ENCODE peak calls at places on chromosomes 13 and 19, in four cellular contexts. V, E, Q and X are unnamed samples.

GRCh38 chr13:110680852-110681251 is 25.1 kb downstream of the CARS2 start:
- DNase-seq in V (no peak), Q (no peak), E (peak), X (peak)

GRCh38 chr13:51240888-51241475 is 18.8 kb downstream of the FAM124A start:
- DNase-seq in E (no peak), V (no peak), Q (no peak), X (no peak)

GRCh38 chr13:110305949-110306339 is 1.0 kb downstream of the COL4A1 start:
- DNase-seq in Q (no peak), E (no peak), V (no peak), X (no peak)

GRCh38 chr13:40992678-40993077 is 26.4 kb downstream of the ELF1 start:
- DNase-seq in Q (no peak), E (no peak), V (no peak), X (no peak)

GRCh38 chr19:10001899-10002298 is 8.4 kb downstream of the COL5A3 start:
- DNase-seq in Q (no peak), E (peak), V (peak), X (no peak)

GRCh38 chr13:45807520-45808099 is 43.9 kb downstream of the SIAH3 start:
- DNase-seq in Q (peak), V (no peak), E (peak), X (no peak)

GRCh38 chr19:576768-577438 is 4.5 kb downstream of the BSG start:
- DNase-seq in E (no peak), V (no peak), Q (no peak), X (no peak)

GRCh38 chr13:85170372-85170771 is 628.8 kb downstream of the SLITRK6 start:
- DNase-seq in E (no peak), Q (no peak), V (no peak), X (no peak)

GRCh38 chr19:50568321-50569022 is at the start of gene LRRC4B:
- DNase-seq in Q (no peak), E (peak), V (no peak), X (no peak)

GRCh38 chr13:71587778-71588177 is 279.2 kb downstream of the DACH1 start:
- DNase-seq in V (no peak), E (no peak), Q (no peak), X (no peak)

GRCh38 chr13:38630780-38631179 is 56.1 kb upstream of the FREM2 start:
- DNase-seq in V (no peak), Q (no peak), E (no peak), X (no peak)

GRCh38 chr13:45341799-45342584 is 1.0 kb upstream of the TPT1 start:
- DNase-seq in Q (no peak), E (no peak), V (peak), X (no peak)

GRCh38 chr13:93637852-93638251 is 411.2 kb downstream of the GPC6 start:
- DNase-seq in Q (no peak), V (no peak), E (no peak), X (no peak)

GRCh38 chr19:45496349-45496953 is 396 bp downstream of the RTN2 start:
- DNase-seq in V (no peak), Q (no peak), E (peak), X (no peak)

GRCh38 chr19:34767967-34768366 is 5.0 kb downstream of the ZNF599 start:
- DNase-seq in V (no peak), Q (no peak), E (no peak), X (no peak)

GRCh38 chr13:100478107-100478809 is 110.3 kb downstream of the GGACT start:
- DNase-seq in V (no peak), E (no peak), Q (no peak), X (no peak)

GRCh38 chr13:40315416-40316064 is 350.9 kb downstream of the FOXO1 start:
- DNase-seq in E (no peak), V (no peak), Q (no peak), X (no peak)

GRCh38 chr19:18612051-18612771 is 459 bp upstream of the TMEM59L start:
- DNase-seq in V (no peak), Q (no peak), E (no peak), X (no peak)

GRCh38 chr19:4077011-4077382 is 10.3 kb upstream of the ZBTB7A start:
- DNase-seq in E (no peak), Q (no peak), V (no peak), X (no peak)

GRCh38 chr13:65307056-65307455 is 1923.1 kb downstream of the PCDH9 start:
- DNase-seq in E (no peak), Q (no peak), V (no peak), X (no peak)
- TF ChIP-seq POLR2AphosphoS5 in E (no peak), Q (no peak), V (no peak), X (no peak)

DNA sequence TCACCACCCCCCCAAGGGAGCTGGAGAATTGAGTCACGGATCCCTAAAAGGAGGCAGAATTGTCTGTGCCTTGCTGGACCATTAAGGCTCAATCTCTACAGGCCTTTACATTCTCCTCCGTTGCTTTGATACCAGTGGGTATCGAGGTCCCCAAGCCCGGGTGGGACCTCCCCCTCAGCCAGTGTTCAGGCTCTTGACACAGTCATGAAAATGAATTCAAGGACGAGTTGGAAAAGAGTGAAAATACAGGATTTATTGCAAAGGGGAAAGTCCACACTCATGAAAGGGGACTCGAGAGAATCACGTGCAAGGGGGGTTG is 5.6 kb downstream of the PPP1R15A start:
- DNase-seq in E (peak), V (no peak), Q (no peak), X (no peak)
- TF ChIP-seq POLR2AphosphoS5 in E (peak), V (no peak), Q (no peak), X (no peak)

GRCh38 chr13:20967340-20967739 is 64.8 kb upstream of the XPO4 start:
- DNase-seq in Q (no peak), V (no peak), E (no peak), X (no peak)
- TF ChIP-seq POLR2AphosphoS5 in Q (no peak), V (no peak), E (no peak), X (no peak)

GRCh38 chr13:113456116-113456702 is 2.9 kb upstream of the ADPRHL1 start:
- DNase-seq in V (no peak), E (no peak), Q (no peak), X (no peak)

GRCh38 chr13:113453962-113454361 is 674 bp upstream of the ADPRHL1 start:
- DNase-seq in V (no peak), Q (no peak), E (no peak), X (no peak)

GRCh38 chr13:113457510-113457909 is 4.2 kb upstream of the ADPRHL1 start:
- DNase-seq in V (no peak), Q (no peak), E (no peak), X (no peak)

GRCh38 chr13:113454936-113455335 is 1.6 kb upstream of the ADPRHL1 start:
- DNase-seq in Q (no peak), E (no peak), V (no peak), X (no peak)

GRCh38 chr13:113455384-113455783 is 2.1 kb upstream of the ADPRHL1 start:
- DNase-seq in Q (no peak), V (no peak), E (no peak), X (no peak)
- TF ChIP-seq POLR2AphosphoS5 in Q (peak), V (no peak), E (no peak), X (no peak)

GRCh38 chr19:17309198-17309961 is at the start of gene DDA1:
- DNase-seq in V (peak), E (peak), Q (peak), X (peak)
- TF ChIP-seq POLR2AphosphoS5 in V (peak), E (no peak), Q (peak), X (peak)

DNA sequence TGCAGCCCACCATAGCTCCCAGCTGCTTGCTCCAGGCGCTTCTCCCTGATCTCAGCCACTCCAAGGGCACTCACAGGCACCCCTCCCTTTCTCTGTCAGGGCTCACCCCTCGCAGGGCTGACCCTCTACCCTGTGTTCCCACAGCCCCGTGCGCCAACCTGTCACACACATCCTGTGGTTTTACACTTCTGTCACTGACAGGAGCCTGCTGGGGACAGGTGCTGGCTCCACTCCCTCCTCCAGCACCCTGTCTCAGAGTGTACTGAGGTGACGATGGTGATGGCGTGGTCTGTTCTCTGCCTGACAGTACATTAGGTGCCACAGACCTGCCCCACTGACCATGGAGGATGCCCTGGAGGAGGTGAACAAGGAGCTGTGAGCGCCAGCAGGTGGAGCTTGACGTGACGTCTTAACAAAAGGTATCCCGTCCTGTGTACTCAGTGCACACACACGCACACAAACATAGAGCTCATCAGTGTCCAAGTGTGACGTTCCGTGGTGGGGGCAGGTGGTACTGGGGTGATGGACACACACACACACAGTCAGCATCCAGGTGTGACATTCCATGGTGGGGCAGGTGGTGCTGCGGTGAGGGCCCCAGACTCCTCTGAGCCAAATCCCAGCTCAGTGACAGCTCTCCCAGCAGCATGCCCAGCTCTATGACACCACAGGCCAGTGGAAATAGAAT is 20.9 kb downstream of the C19orf44 start:
- DNase-seq in V (no peak), Q (no peak), E (no peak), X (no peak)
- TF ChIP-seq POLR2AphosphoS5 in V (no peak), Q (peak), E (no peak), X (peak)

GRCh38 chr19:31329819-31330218 is 19.4 kb downstream of the TSHZ3 start:
- DNase-seq in V (no peak), Q (no peak), E (no peak), X (no peak)
- TF ChIP-seq POLR2AphosphoS5 in V (no peak), Q (no peak), E (no peak), X (no peak)